ENCODE peak calls at places on chromosomes 16 and 17, in ten cellular contexts. R is breast epithelium; A is naive thymus-derived CD8-positive, alpha-beta T cell; J is spleen; B is M059J; P is activated T-cell treated with anti-CD3 and anti-CD28 coated beads for 4 hours; Y is activated CD8-positive, alpha-beta memory T cell treated with anti-CD3 and anti-CD28 coated beads for 1 hour; D is ovary; F is RCC 7860; L is HT1080. U is an unnamed sample.

GRCh38 chr17:5042152-5043022 is 7.2 kb upstream of the SLC52A1 start:
- DNase-seq in D (no peak), J (no peak), A (peak), F (no peak), Y (no peak), P (no peak), B (peak), L (no peak), R (no peak), U (no peak)

GRCh38 chr17:6927290-6927844 is 68.5 kb upstream of the ALOX12 start:
- DNase-seq in Y (no peak), A (no peak), L (peak), P (no peak), F (no peak), B (peak), D (no peak), R (no peak), J (no peak), U (no peak)

GRCh38 chr16:67714522-67714921 is 4.6 kb downstream of the GFOD2 start:
- DNase-seq in L (no peak), F (no peak), R (no peak), J (no peak), A (no peak), B (no peak), Y (no peak), P (no peak), D (no peak), U (no peak)

GRCh38 chr16:11833951-11834695 is 17.2 kb downstream of the RSL1D1 start:
- DNase-seq in F (peak), Y (no peak), P (no peak), B (peak), R (no peak), A (no peak), D (no peak), L (peak), J (no peak), U (no peak)

GRCh38 chr17:77638229-77638628 is 320.3 kb upstream of the TNRC6C start:
- DNase-seq in F (no peak), D (no peak), P (no peak), A (no peak), L (no peak), Y (no peak), B (no peak), R (no peak), J (peak), U (no peak)

GRCh38 chr17:43803758-43804157 is 23.5 kb downstream of the CFAP97D1 start:
- DNase-seq in J (no peak), L (no peak), F (no peak), D (no peak), R (no peak), B (no peak), A (no peak), P (no peak), Y (no peak), U (no peak)

GRCh38 chr17:34420254-34420766 is 57.3 kb upstream of the CCL1 start:
- DNase-seq in L (peak), J (no peak), P (peak), D (peak), Y (peak), R (no peak), B (peak), F (peak), A (peak), U (no peak)

GRCh38 chr16:49661465-49662187 is 194.3 kb downstream of the ZNF423 start:
- DNase-seq in F (no peak), D (no peak), A (no peak), P (no peak), L (no peak), Y (no peak), B (peak), J (no peak), R (no peak), U (no peak)

GRCh38 chr17:231966-232807 is 50.7 kb upstream of the DOC2B start:
- DNase-seq in R (peak), B (peak), A (no peak), L (no peak), D (peak), F (no peak), P (no peak), Y (no peak), J (peak), U (peak)

GRCh38 chr17:45282683-45283644 is 21.1 kb upstream of the SPATA32 start:
- DNase-seq in D (peak), Y (no peak), A (no peak), P (no peak), L (no peak), F (no peak), J (no peak), B (no peak), R (no peak), U (no peak)

GRCh38 chr17:71470062-71470461 is 650.8 kb upstream of the SOX9 start:
- DNase-seq in A (no peak), D (no peak), R (no peak), Y (no peak), J (no peak), B (no peak), F (no peak), P (no peak), L (no peak), U (no peak)

GRCh38 chr16:57196753-57197152 is 10.6 kb downstream of the RSPRY1 start:
- DNase-seq in D (no peak), B (no peak), A (no peak), P (no peak), R (no peak), L (no peak), J (no peak), F (no peak), Y (no peak), U (no peak)

GRCh38 chr16:554640-555413 is 5.4 kb upstream of the PRR35 start:
- DNase-seq in J (no peak), F (no peak), B (peak), A (no peak), P (no peak), Y (no peak), R (no peak), L (no peak), D (no peak), U (no peak)

GRCh38 chr16:27355610-27356009 is 41.8 kb downstream of the IL4R start:
- DNase-seq in B (peak), D (no peak), F (no peak), R (no peak), Y (no peak), J (peak), A (peak), L (peak), P (peak), U (no peak)

GRCh38 chr17:39239640-39240314 is 14.0 kb upstream of the STAC2 start:
- DNase-seq in F (no peak), J (peak), P (peak), D (no peak), L (no peak), B (peak), R (peak), A (peak), Y (peak), U (no peak)

GRCh38 chr17:14482715-14483114 is 181.8 kb downstream of the HS3ST3B1 start:
- DNase-seq in A (no peak), R (no peak), J (no peak), P (no peak), B (no peak), F (no peak), L (no peak), Y (no peak), D (no peak), U (no peak)

GRCh38 chr16:19997734-19998133 is 76.0 kb downstream of the GPR139 start:
- DNase-seq in R (no peak), B (peak), D (no peak), J (no peak), A (no peak), L (no peak), Y (no peak), F (no peak), P (no peak), U (no peak)

GRCh38 chr16:86974120-86974519 is 343.1 kb downstream of the C16orf95 start:
- DNase-seq in L (no peak), R (no peak), D (no peak), A (no peak), P (no peak), F (no peak), B (no peak), Y (no peak), J (peak), U (no peak)

GRCh38 chr17:64786337-64786736 is 124.2 kb upstream of the SMURF2 start:
- DNase-seq in Y (no peak), L (no peak), F (no peak), J (no peak), B (no peak), P (no peak), R (no peak), D (no peak), A (no peak), U (no peak)

GRCh38 chr17:47707056-47707791 is 13.3 kb downstream of the TBKBP1 start:
- DNase-seq in R (no peak), P (no peak), J (peak), D (no peak), Y (no peak), F (no peak), B (no peak), L (peak), A (no peak), U (no peak)

GRCh38 chr16:53159781-53160436 is 105.1 kb downstream of the CHD9 start:
- DNase-seq in D (no peak), J (no peak), A (peak), Y (no peak), P (no peak), B (peak), L (peak), R (no peak), F (peak), U (no peak)

GRCh38 chr16:75750516-75750915 is 24.2 kb upstream of the CPHXL start:
- DNase-seq in P (no peak), D (no peak), F (no peak), L (no peak), B (no peak), J (no peak), Y (no peak), A (no peak), R (no peak), U (no peak)

GRCh38 chr17:75218121-75218520 is 12.6 kb downstream of the NUP85 start:
- DNase-seq in R (no peak), L (no peak), Y (no peak), A (no peak), J (no peak), B (no peak), P (no peak), D (no peak), F (no peak), U (no peak)

GRCh38 chr17:62819511-62820221 is 11.6 kb upstream of the MARCHF10 start:
- DNase-seq in R (peak), J (no peak), B (peak), A (no peak), Y (no peak), F (peak), P (no peak), D (peak), L (peak), U (peak)

GRCh38 chr16:5187402-5187952 is 89.9 kb upstream of the EEF2KMT start:
- DNase-seq in B (no peak), R (no peak), L (no peak), J (no peak), F (no peak), P (no peak), D (no peak), Y (no peak), A (no peak), U (no peak)

GRCh38 chr16:2742323-2743006 is 10.0 kb upstream of the SRRM2 start:
- DNase-seq in D (no peak), B (no peak), F (no peak), P (no peak), L (no peak), J (peak), R (no peak), Y (no peak), A (no peak), U (no peak)

GRCh38 chr17:68594552-68594951 is 6.6 kb downstream of the FAM20A start:
- DNase-seq in P (no peak), A (no peak), D (no peak), F (no peak), Y (no peak), L (no peak), B (no peak), R (no peak), J (no peak), U (no peak)

GRCh38 chr16:265711-266110 is 10.0 kb downstream of the RGS11 start:
- DNase-seq in B (no peak), R (no peak), A (no peak), F (no peak), P (no peak), J (no peak), Y (no peak), D (no peak), L (no peak), U (no peak)

GRCh38 chr17:29570521-29570920 is 2.0 kb downstream of the TP53I13 start:
- DNase-seq in P (no peak), R (peak), Y (no peak), D (no peak), B (no peak), A (no peak), J (peak), F (no peak), L (no peak), U (no peak)

GRCh38 chr16:12601290-12601900 is 202.3 kb downstream of the CPPED1 start:
- DNase-seq in Y (no peak), R (no peak), P (no peak), F (no peak), D (no peak), J (no peak), B (no peak), A (no peak), L (no peak), U (no peak)

GRCh38 chr17:81237591-81238489 is 1.0 kb downstream of the TEPSIN start:
- DNase-seq in A (no peak), F (no peak), R (no peak), B (no peak), J (no peak), Y (no peak), P (no peak), D (no peak), L (no peak), U (no peak)

GRCh38 chr16:81591538-81591870 is 146.9 kb downstream of the CMIP start:
- DNase-seq in L (no peak), Y (no peak), P (no peak), D (no peak), J (no peak), F (no peak), A (no peak), R (no peak), B (no peak), U (no peak)

GRCh38 chr17:44086364-44087311 is 16.1 kb downstream of the G6PC3 start:
- DNase-seq in L (peak), A (no peak), D (peak), P (peak), B (peak), R (no peak), Y (no peak), F (peak), J (no peak), U (no peak)

GRCh38 chr16:11848842-11849241 is 2.5 kb downstream of the RSL1D1 start:
- DNase-seq in D (no peak), J (no peak), F (no peak), P (no peak), R (no peak), L (peak), Y (no peak), B (peak), A (no peak), U (no peak)

GRCh38 chr17:17682293-17682736 is 1.1 kb downstream of the RAI1 start:
- DNase-seq in B (peak), P (no peak), J (peak), Y (peak), R (no peak), F (peak), L (no peak), A (peak), D (no peak), U (peak)

GRCh38 chr16:28845173-28846079 is 722 bp downstream of the TUFM start:
- DNase-seq in J (no peak), F (no peak), B (peak), Y (no peak), P (no peak), L (peak), R (no peak), D (no peak), A (no peak), U (no peak)

GRCh38 chr17:8606415-8606814 is 24.1 kb downstream of the MYH10 start:
- DNase-seq in L (no peak), F (no peak), P (no peak), A (no peak), B (no peak), Y (no peak), J (no peak), R (no peak), D (no peak), U (no peak)

GRCh38 chr17:82795615-82796014 is 43.8 kb downstream of the TBCD start:
- DNase-seq in B (no peak), A (no peak), Y (no peak), J (peak), D (no peak), P (no peak), R (no peak), F (no peak), L (no peak), U (no peak)

U was measured in ascending aorta.